ENCODE peak calls at places on chromosomes 13 and 19, in seven cellular contexts. One of them, this sample, is unnamed.

GRCh38 chr19:46783670-46784069 is 4.7 kb downstream of the SLC1A5 start:
- DNase-seq in HCT116: no peak
- DNase-seq in K562: peak; percentile 29
- DNase-seq in H1: no peak
- DNase-seq in endothelial cell of umbilical vein: no peak
- DNase-seq in GM12878: no peak
- DNase-seq in A549: no peak
- DNase-seq in this sample: no peak

GRCh38 chr13:92175330-92175729 is 776.9 kb downstream of the GPC5 start:
- DNase-seq in HCT116: no peak
- DNase-seq in A549: peak; percentile 33
- DNase-seq in H1: no peak
- DNase-seq in endothelial cell of umbilical vein: no peak
- DNase-seq in GM12878: no peak
- DNase-seq in K562: peak; percentile 3
- DNase-seq in this sample: peak; percentile 27

GRCh38 chr13:39935155-39935554 is 279.7 kb downstream of the COG6 start:
- DNase-seq in H1: no peak
- DNase-seq in A549: no peak
- DNase-seq in HCT116: no peak
- DNase-seq in K562: no peak
- DNase-seq in endothelial cell of umbilical vein: no peak
- DNase-seq in GM12878: no peak
- DNase-seq in this sample: no peak

GRCh38 chr13:43230989-43231388 is 207.6 kb downstream of the DNAJC15 start:
- DNase-seq in A549: no peak
- DNase-seq in H1: no peak
- DNase-seq in endothelial cell of umbilical vein: no peak
- DNase-seq in HCT116: no peak
- DNase-seq in GM12878: no peak
- DNase-seq in K562: no peak
- DNase-seq in this sample: no peak

GRCh38 chr13:99320693-99321481 is 13.7 kb upstream of the GPR183 start:
- DNase-seq in H1: no peak
- DNase-seq in GM12878: no peak
- DNase-seq in A549: peak; percentile 42
- DNase-seq in K562: no peak
- DNase-seq in HCT116: peak; percentile 68
- DNase-seq in endothelial cell of umbilical vein: peak; percentile 93
- DNase-seq in this sample: no peak

GRCh38 chr19:54337858-54338230 is 1.1 kb downstream of the LILRA4 start:
- DNase-seq in H1: no peak
- DNase-seq in K562: no peak
- DNase-seq in HCT116: no peak
- DNase-seq in endothelial cell of umbilical vein: no peak
- DNase-seq in GM12878: no peak
- DNase-seq in A549: no peak
- DNase-seq in this sample: no peak

GRCh38 chr19:55930996-55931515 is 1.1 kb downstream of the NLRP13 start:
- DNase-seq in GM12878: peak; percentile 35
- DNase-seq in HCT116: no peak
- DNase-seq in endothelial cell of umbilical vein: no peak
- DNase-seq in K562: no peak
- DNase-seq in A549: no peak
- DNase-seq in H1: no peak
- DNase-seq in this sample: no peak

GRCh38 chr19:48896191-48896720 is 2.3 kb downstream of the TULP2 start:
- DNase-seq in endothelial cell of umbilical vein: no peak
- DNase-seq in GM12878: no peak
- DNase-seq in H1: peak; percentile 64
- DNase-seq in HCT116: no peak
- DNase-seq in K562: peak; percentile 93
- DNase-seq in A549: no peak
- DNase-seq in this sample: no peak

GRCh38 chr19:45767410-45767880 is 1.6 kb downstream of the SIX5 start:
- DNase-seq in K562: peak; percentile 64
- DNase-seq in GM12878: no peak
- DNase-seq in A549: peak; percentile 74
- DNase-seq in H1: no peak
- DNase-seq in endothelial cell of umbilical vein: peak; percentile 70
- DNase-seq in HCT116: no peak
- DNase-seq in this sample: peak; percentile 78

GRCh38 chr13:27534976-27535370 is 84.6 kb upstream of the MTIF3 start:
- DNase-seq in endothelial cell of umbilical vein: no peak
- DNase-seq in H1: no peak
- DNase-seq in GM12878: no peak
- DNase-seq in A549: no peak
- DNase-seq in HCT116: no peak
- DNase-seq in K562: no peak
- DNase-seq in this sample: no peak

GRCh38 chr19:33859016-33859415 is 62.3 kb downstream of the KCTD15 start:
- DNase-seq in K562: no peak
- DNase-seq in A549: no peak
- DNase-seq in endothelial cell of umbilical vein: no peak
- DNase-seq in GM12878: no peak
- DNase-seq in HCT116: no peak
- DNase-seq in H1: no peak
- DNase-seq in this sample: no peak

GRCh38 chr19:13839938-13840750 is 36.8 kb upstream of the NANOS3 start:
- DNase-seq in HCT116: no peak
- DNase-seq in H1: no peak
- DNase-seq in endothelial cell of umbilical vein: peak; percentile 47
- DNase-seq in GM12878: no peak
- DNase-seq in K562: no peak
- DNase-seq in A549: peak; percentile 66
- DNase-seq in this sample: no peak

GRCh38 chr13:84137292-84137691 is 255.0 kb upstream of the SLITRK1 start:
- DNase-seq in HCT116: no peak
- DNase-seq in K562: no peak
- DNase-seq in H1: no peak
- DNase-seq in endothelial cell of umbilical vein: no peak
- DNase-seq in GM12878: peak; percentile 64
- DNase-seq in A549: no peak
- DNase-seq in this sample: no peak

GRCh38 chr19:2777952-2778683 is 5.0 kb downstream of the SGTA start:
- DNase-seq in K562: no peak
- DNase-seq in HCT116: no peak
- DNase-seq in endothelial cell of umbilical vein: no peak
- DNase-seq in H1: no peak
- DNase-seq in GM12878: no peak
- DNase-seq in A549: no peak
- DNase-seq in this sample: no peak

DNA sequence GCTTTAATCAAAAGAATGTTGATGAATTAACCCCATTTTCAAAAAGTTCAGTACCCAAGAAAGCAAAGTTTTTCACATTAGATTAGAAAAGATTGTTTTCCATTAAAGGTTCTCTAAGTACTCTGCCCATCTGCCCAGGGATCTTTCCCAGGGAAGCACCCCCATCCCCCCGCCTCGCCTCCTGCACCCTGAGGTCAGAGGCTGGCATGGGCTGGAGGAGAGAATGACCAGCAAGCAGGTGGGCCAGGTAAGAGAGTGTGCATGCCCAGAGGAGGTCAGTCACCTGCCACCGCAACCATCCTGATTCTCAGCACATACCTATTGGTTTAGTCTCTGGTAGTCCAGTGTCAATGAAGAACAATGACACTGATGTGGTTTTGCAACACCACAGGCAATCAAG is 279.4 kb upstream of the ZNF507 start:
- DNase-seq in A549: no peak
- DNase-seq in endothelial cell of umbilical vein: no peak
- DNase-seq in H1: no peak
- DNase-seq in K562: no peak
- DNase-seq in HCT116: no peak
- DNase-seq in GM12878: no peak
- DNase-seq in this sample: no peak
- TF ChIP-seq MAX in A549: no peak
- TF ChIP-seq MAX in endothelial cell of umbilical vein: no peak
- TF ChIP-seq MAX in H1: no peak
- TF ChIP-seq MAX in K562: no peak
- TF ChIP-seq MAX in HCT116: no peak
- TF ChIP-seq MAX in GM12878: no peak
- TF ChIP-seq MAX in this sample: no peak

GRCh38 chr19:18571564-18572344 is at the start of gene UBA52:
- DNase-seq in A549: peak; percentile 97
- DNase-seq in GM12878: peak; percentile 92
- DNase-seq in endothelial cell of umbilical vein: peak; percentile 98
- DNase-seq in H1: peak; percentile 89
- DNase-seq in HCT116: peak; percentile 96
- DNase-seq in K562: peak; percentile 90
- DNase-seq in this sample: peak; percentile 93
- TF ChIP-seq POLR2A in A549: peak; percentile 72
- TF ChIP-seq POLR2A in GM12878: peak; percentile 99
- TF ChIP-seq POLR2A in endothelial cell of umbilical vein: peak; percentile 92
- TF ChIP-seq POLR2A in H1: peak; percentile 91
- TF ChIP-seq POLR2A in HCT116: peak; percentile 90
- TF ChIP-seq POLR2A in K562: peak; percentile 98
- TF ChIP-seq POLR2A in this sample: peak; percentile 88

GRCh38 chr19:16261584-16262370 is 62.8 kb upstream of the KLF2 start:
- DNase-seq in A549: no peak
- DNase-seq in K562: no peak
- DNase-seq in HCT116: no peak
- DNase-seq in GM12878: no peak
- DNase-seq in endothelial cell of umbilical vein: no peak
- DNase-seq in H1: no peak
- DNase-seq in this sample: no peak
- H3K4me1 ChIP-seq in A549: peaks cover 24% of the 10 kb centered on the region
- H3K4me1 ChIP-seq in K562: peaks cover 34% of the 10 kb centered on the region
- H3K4me1 ChIP-seq in HCT116: no peaks in the 10 kb centered on the region
- H3K4me1 ChIP-seq in GM12878: peaks cover 47% of the 10 kb centered on the region
- H3K4me1 ChIP-seq in endothelial cell of umbilical vein: peaks cover 21% of the 10 kb centered on the region
- H3K4me1 ChIP-seq in H1: no peaks in the 10 kb centered on the region
- H3K4me1 ChIP-seq in this sample: peaks cover 32% of the 10 kb centered on the region

GRCh38 chr19:23778566-23778965 is 19.9 kb upstream of the ZNF681 start:
- DNase-seq in endothelial cell of umbilical vein: no peak
- DNase-seq in H1: no peak
- DNase-seq in K562: no peak
- DNase-seq in A549: no peak
- DNase-seq in GM12878: no peak
- DNase-seq in HCT116: no peak
- DNase-seq in this sample: no peak
- TF ChIP-seq MAX in endothelial cell of umbilical vein: no peak
- TF ChIP-seq MAX in H1: no peak
- TF ChIP-seq MAX in K562: no peak
- TF ChIP-seq MAX in A549: no peak
- TF ChIP-seq MAX in GM12878: no peak
- TF ChIP-seq MAX in HCT116: no peak
- TF ChIP-seq MAX in this sample: no peak